ENCODE peak calls at places on chromosomes 11 and 22, in four cellular contexts. One of them, this sample, is unnamed.
A peak's percentile ranks its signal among the peaks of the same experiment; 100 is the strongest.

GRCh38 chr11:77865805-77866204 is 44.9 kb downstream of the AAMDC start:
- DNase-seq in naive thymus-derived CD8-positive, alpha-beta T cell: no peak
- DNase-seq in A549: no peak
- DNase-seq in EL: peak; percentile 31
- DNase-seq in this sample: no peak

GRCh38 chr22:46076651-46077339 is 73.5 kb upstream of the PPARA start:
- DNase-seq in naive thymus-derived CD8-positive, alpha-beta T cell: no peak
- DNase-seq in A549: peak; percentile 76
- DNase-seq in EL: peak; percentile 88
- DNase-seq in this sample: peak; percentile 83

GRCh38 chr11:43988040-43988793 is 45.8 kb downstream of the C11orf96 start:
- DNase-seq in naive thymus-derived CD8-positive, alpha-beta T cell: no peak
- DNase-seq in A549: no peak
- DNase-seq in EL: no peak
- DNase-seq in this sample: no peak

GRCh38 chr11:57901278-57901677 is 122.4 kb upstream of the OR9Q1 start:
- DNase-seq in naive thymus-derived CD8-positive, alpha-beta T cell: no peak
- DNase-seq in A549: no peak
- DNase-seq in EL: no peak
- DNase-seq in this sample: no peak

GRCh38 chr11:75155570-75156422 is 4.9 kb downstream of the SLCO2B1 start:
- DNase-seq in naive thymus-derived CD8-positive, alpha-beta T cell: no peak
- DNase-seq in A549: peak; percentile 49
- DNase-seq in EL: peak; percentile 59
- DNase-seq in this sample: no peak

GRCh38 chr22:40007826-40008710 is 13.3 kb downstream of the FAM83F start:
- DNase-seq in naive thymus-derived CD8-positive, alpha-beta T cell: no peak
- DNase-seq in A549: no peak
- DNase-seq in EL: no peak
- DNase-seq in this sample: no peak

GRCh38 chr11:12167098-12167999 is 57.0 kb downstream of the MICAL2 start:
- DNase-seq in naive thymus-derived CD8-positive, alpha-beta T cell: no peak
- DNase-seq in A549: peak; percentile 92
- DNase-seq in EL: peak; percentile 92
- DNase-seq in this sample: no peak

GRCh38 chr22:47391169-47392053 is 629.0 kb downstream of the TBC1D22A start:
- DNase-seq in naive thymus-derived CD8-positive, alpha-beta T cell: no peak
- DNase-seq in A549: no peak
- DNase-seq in EL: no peak
- DNase-seq in this sample: no peak

GRCh38 chr22:17878970-17879369 is 104.7 kb upstream of the BID start:
- DNase-seq in naive thymus-derived CD8-positive, alpha-beta T cell: no peak
- DNase-seq in A549: no peak
- DNase-seq in EL: no peak
- DNase-seq in this sample: no peak

GRCh38 chr11:83070878-83071640 is 638 bp downstream of the RAB30 start:
- DNase-seq in naive thymus-derived CD8-positive, alpha-beta T cell: peak; percentile 9
- DNase-seq in A549: no peak
- DNase-seq in EL: peak; percentile 32
- DNase-seq in this sample: peak; percentile 77

GRCh38 chr11:131773626-131774025 is 403.2 kb downstream of the NTM start:
- DNase-seq in naive thymus-derived CD8-positive, alpha-beta T cell: no peak
- DNase-seq in A549: no peak
- DNase-seq in EL: no peak
- DNase-seq in this sample: no peak

GRCh38 chr11:35617687-35618496 is at the start of gene FJX1:
- DNase-seq in naive thymus-derived CD8-positive, alpha-beta T cell: peak; percentile 6
- DNase-seq in A549: peak; percentile 83
- DNase-seq in EL: peak; percentile 95
- DNase-seq in this sample: peak; percentile 68

GRCh38 chr11:55457641-55458040 is 89.9 kb downstream of the OR4A15 start:
- DNase-seq in naive thymus-derived CD8-positive, alpha-beta T cell: no peak
- DNase-seq in A549: no peak
- DNase-seq in EL: no peak
- DNase-seq in this sample: no peak

GRCh38 chr11:133300666-133301065 is 231.6 kb downstream of the OPCML start:
- DNase-seq in naive thymus-derived CD8-positive, alpha-beta T cell: no peak
- DNase-seq in A549: no peak
- DNase-seq in EL: no peak
- DNase-seq in this sample: no peak

GRCh38 chr22:50209893-50210292 is 9.1 kb downstream of the SELENOO start:
- DNase-seq in naive thymus-derived CD8-positive, alpha-beta T cell: peak; percentile 65
- DNase-seq in A549: peak; percentile 52
- DNase-seq in EL: peak; percentile 66
- DNase-seq in this sample: no peak

GRCh38 chr11:68153742-68154141 is 32.6 kb upstream of the CHKA start:
- DNase-seq in naive thymus-derived CD8-positive, alpha-beta T cell: no peak
- DNase-seq in A549: no peak
- DNase-seq in EL: no peak
- DNase-seq in this sample: no peak

GRCh38 chr22:24517446-24517845 is 22.3 kb downstream of the UPB1 start:
- DNase-seq in naive thymus-derived CD8-positive, alpha-beta T cell: no peak
- DNase-seq in A549: no peak
- DNase-seq in EL: no peak
- DNase-seq in this sample: no peak

GRCh38 chr22:43829448-43829821 is 17.3 kb upstream of the EFCAB6 start:
- DNase-seq in naive thymus-derived CD8-positive, alpha-beta T cell: no peak
- DNase-seq in A549: no peak
- DNase-seq in EL: no peak
- DNase-seq in this sample: no peak

GRCh38 chr11:34068098-34068497 is 16.6 kb downstream of the CAPRIN1 start:
- DNase-seq in naive thymus-derived CD8-positive, alpha-beta T cell: no peak
- DNase-seq in A549: no peak
- DNase-seq in EL: peak; percentile 29
- DNase-seq in this sample: no peak

GRCh38 chr11:132589802-132590201 is 942.5 kb downstream of the OPCML start:
- DNase-seq in naive thymus-derived CD8-positive, alpha-beta T cell: no peak
- DNase-seq in A549: no peak
- DNase-seq in EL: no peak
- DNase-seq in this sample: no peak

GRCh38 chr11:107413352-107413751 is 44.3 kb downstream of the CWF19L2 start:
- DNase-seq in naive thymus-derived CD8-positive, alpha-beta T cell: no peak
- DNase-seq in A549: no peak
- DNase-seq in EL: no peak
- DNase-seq in this sample: no peak

GRCh38 chr22:37768273-37768672 is 39.5 kb upstream of the GCAT start:
- DNase-seq in naive thymus-derived CD8-positive, alpha-beta T cell: no peak
- DNase-seq in A549: no peak
- DNase-seq in EL: no peak
- DNase-seq in this sample: no peak

GRCh38 chr22:47716890-47717615 is 954.6 kb downstream of the TBC1D22A start:
- DNase-seq in naive thymus-derived CD8-positive, alpha-beta T cell: no peak
- DNase-seq in A549: no peak
- DNase-seq in EL: no peak
- DNase-seq in this sample: no peak

GRCh38 chr11:64285885-64286800 is 495 bp downstream of the GPR137 start:
- DNase-seq in naive thymus-derived CD8-positive, alpha-beta T cell: no peak
- DNase-seq in A549: peak; percentile 56
- DNase-seq in EL: no peak
- DNase-seq in this sample: no peak